ENCODE peak calls at places on chromosomes 7 and 10, in seven cellular contexts. K is OCI-LY7; A is stimulated activated CD8-positive, alpha-beta memory T cell treated with anti-CD3 and anti-CD28 coated beads, Interleukin-15, amount 100 ng/mL, for 24 hours; L is hepatic stellate cell; G is cardiac muscle cell; B is kidney; E is astrocyte of the spinal cord. Z is an unnamed sample.

GRCh38 chr10:62585211-62585758 is 211.1 kb downstream of the ZNF365 start:
- DNase-seq in K (no peak), A (no peak), L (no peak), G (no peak), B (no peak), E (no peak), Z (no peak)

GRCh38 chr10:75145590-75145989 is 34.1 kb downstream of the SAMD8 start:
- DNase-seq in K (no peak), A (no peak), L (no peak), G (no peak), B (no peak), E (no peak), Z (peak)

GRCh38 chr10:79079074-79079397 is 10.3 kb downstream of the ZMIZ1 start:
- DNase-seq in K (no peak), A (no peak), L (no peak), G (no peak), B (no peak), E (no peak), Z (peak)

GRCh38 chr7:27166475-27167169 is 1.3 kb upstream of the HOXA9 start:
- DNase-seq in K (no peak), A (no peak), L (no peak), G (no peak), B (peak), E (no peak), Z (no peak)

GRCh38 chr7:82323806-82324205 is 119.8 kb downstream of the CACNA2D1 start:
- DNase-seq in K (no peak), A (no peak), L (no peak), G (no peak), B (no peak), E (no peak), Z (no peak)

GRCh38 chr7:47576031-47576908 is 5.6 kb downstream of the TNS3 start:
- DNase-seq in K (peak), A (no peak), L (no peak), G (no peak), B (no peak), E (peak), Z (peak)

GRCh38 chr7:63900394-63901203 is 98.0 kb upstream of the ZNF722 start:
- DNase-seq in K (no peak), A (peak), L (no peak), G (no peak), B (peak), E (no peak), Z (peak)

GRCh38 chr10:101011517-101012423 is 12.2 kb downstream of the LZTS2 start:
- DNase-seq in K (no peak), A (no peak), L (no peak), G (peak), B (no peak), E (no peak), Z (no peak)

GRCh38 chr10:78947226-78947625 is 121.5 kb upstream of the ZMIZ1 start:
- DNase-seq in K (no peak), A (no peak), L (no peak), G (no peak), B (no peak), E (no peak), Z (no peak)

GRCh38 chr10:127563718-127564553 is 14.8 kb downstream of the NPS start:
- DNase-seq in K (peak), A (peak), L (no peak), G (peak), B (no peak), E (no peak), Z (peak)

Z was measured in NB4.